ENCODE peak calls at places on chromosomes 12 and 14, in five cellular contexts. H is colonic mucosa, O is tibial nerve, M is ascending aorta, Y is A549. N is an unnamed sample.

GRCh38 chr12:110896559-110896958 is 23.8 kb downstream of the MYL2 start:
- DNase-seq in O (no peak), M (no peak), H (no peak), Y (no peak), N (no peak)

GRCh38 chr14:99677231-99677891 is 6.7 kb upstream of the CYP46A1 start:
- DNase-seq in H (no peak), O (no peak), Y (no peak), M (no peak), N (no peak)

GRCh38 chr14:53567236-53567785 is 389.3 kb downstream of the BMP4 start:
- DNase-seq in Y (no peak), M (no peak), O (no peak), H (no peak), N (no peak)

GRCh38 chr14:45610303-45610702 is 357.3 kb upstream of the MIS18BP1 start:
- DNase-seq in Y (peak; percentile 1), O (no peak), M (no peak), H (no peak), N (no peak)

GRCh38 chr12:53298154-53298553 is 1.3 kb upstream of the MYG1 start:
- DNase-seq in M (no peak), O (no peak), Y (no peak), H (no peak), N (no peak)

GRCh38 chr14:92877757-92878431 is 45.1 kb upstream of the CHGA start:
- DNase-seq in M (no peak), H (no peak), O (no peak), Y (no peak), N (no peak)

GRCh38 chr12:20798561-20798960 is 11.9 kb upstream of the SLCO1B3 start:
- DNase-seq in Y (peak; percentile 37), M (no peak), H (no peak), O (peak; percentile 27), N (no peak)

GRCh38 chr12:124423683-124424515 is 129.0 kb downstream of the RFLNA start:
- DNase-seq in H (no peak), M (no peak), O (no peak), Y (no peak), N (no peak)

GRCh38 chr12:16130359-16130758 is 147.1 kb downstream of the SLC15A5 start:
- DNase-seq in O (no peak), H (no peak), Y (no peak), M (no peak), N (no peak)

GRCh38 chr12:47870175-47870781 is 34.5 kb downstream of the VDR start:
- DNase-seq in O (peak; percentile 60), Y (peak; percentile 34), H (peak; percentile 49), M (no peak), N (peak; percentile 24)

GRCh38 chr12:51322452-51322851 is 1.5 kb downstream of the BIN2 start:
- DNase-seq in H (no peak), O (no peak), M (no peak), Y (no peak), N (no peak)
- H3K4me3 ChIP-seq in H (no peak overlapping the region), O (no peak overlapping the region), M (no peak overlapping the region), Y (no peak overlapping the region), N (peak overlapping the region; percentile 52)

DNA sequence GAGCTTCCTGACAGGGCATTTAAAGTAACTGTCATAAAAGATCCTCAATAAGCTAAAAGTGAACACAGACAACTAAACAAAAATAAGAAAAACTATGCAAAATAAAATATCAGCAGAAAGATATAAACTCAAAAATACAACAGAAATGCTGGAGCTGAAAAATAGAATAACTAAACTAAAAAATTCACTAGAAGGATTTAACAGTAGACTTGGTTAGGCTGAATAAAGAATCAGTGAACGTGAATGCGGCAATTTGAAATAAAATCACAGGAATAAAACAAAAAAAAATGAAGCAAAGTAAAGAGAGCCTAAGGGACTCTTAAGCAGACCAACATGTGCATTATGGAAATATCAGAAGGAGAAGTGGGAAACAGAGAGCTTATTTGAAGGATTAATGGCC is 74.6 kb downstream of the EGLN3 start:
- DNase-seq in O (no peak), H (no peak), Y (no peak), M (no peak), N (no peak)
- H3K4me1 ChIP-seq in O (no peaks in the 10 kb centered on the region), H (no peaks in the 10 kb centered on the region), Y (no peaks in the 10 kb centered on the region), M (no peaks in the 10 kb centered on the region), N (no peaks in the 10 kb centered on the region)

DNA sequence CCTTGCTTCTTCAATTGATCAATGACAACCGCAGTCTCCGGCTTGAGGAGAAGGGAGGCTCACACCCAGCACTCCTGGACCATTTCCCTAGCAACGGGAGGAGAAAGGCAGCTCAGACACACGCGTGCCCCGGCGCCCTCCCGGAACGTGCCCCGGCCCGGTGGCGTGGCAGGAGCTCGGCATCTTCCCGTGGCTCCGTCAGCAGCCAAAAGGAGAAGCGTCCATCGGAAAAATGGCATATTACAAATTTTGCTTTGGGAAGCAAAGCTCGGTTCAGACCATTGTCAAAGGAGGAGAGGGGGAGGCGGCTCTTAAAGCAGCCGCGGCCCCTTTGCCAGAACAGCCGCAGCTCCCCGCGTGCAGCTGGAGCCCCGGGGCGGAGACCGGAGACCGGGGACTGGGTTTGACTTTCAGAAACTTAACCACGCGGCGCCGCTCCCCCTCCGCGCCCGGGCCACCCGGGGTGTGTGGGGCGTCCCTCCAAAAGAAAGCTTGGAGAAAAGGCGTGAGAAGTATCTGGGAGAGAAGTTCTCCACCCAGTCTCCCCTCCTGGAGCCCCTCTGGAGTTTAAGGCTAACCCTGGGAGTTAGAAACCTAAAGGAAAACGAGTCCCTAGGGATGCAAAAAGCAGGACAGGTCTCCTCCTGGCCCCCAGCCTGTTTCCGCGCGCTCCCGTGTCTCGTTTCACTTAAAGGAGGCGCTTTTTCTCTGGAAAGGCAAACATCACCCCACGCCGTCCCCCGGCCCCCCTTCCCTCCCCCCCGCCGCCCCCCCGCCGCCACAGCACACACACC is 532 bp downstream of the PPFIA2 start:
- DNase-seq in O (no peak), M (no peak), H (no peak), Y (peak; percentile 5), N (no peak)
- H3K4me3 ChIP-seq in O (peak overlapping the region; percentile 57), M (peak overlapping the region; percentile 95), H (peak overlapping the region; percentile 32), Y (peak overlapping the region; percentile 48), N (peak overlapping the region; percentile 22)

DNA sequence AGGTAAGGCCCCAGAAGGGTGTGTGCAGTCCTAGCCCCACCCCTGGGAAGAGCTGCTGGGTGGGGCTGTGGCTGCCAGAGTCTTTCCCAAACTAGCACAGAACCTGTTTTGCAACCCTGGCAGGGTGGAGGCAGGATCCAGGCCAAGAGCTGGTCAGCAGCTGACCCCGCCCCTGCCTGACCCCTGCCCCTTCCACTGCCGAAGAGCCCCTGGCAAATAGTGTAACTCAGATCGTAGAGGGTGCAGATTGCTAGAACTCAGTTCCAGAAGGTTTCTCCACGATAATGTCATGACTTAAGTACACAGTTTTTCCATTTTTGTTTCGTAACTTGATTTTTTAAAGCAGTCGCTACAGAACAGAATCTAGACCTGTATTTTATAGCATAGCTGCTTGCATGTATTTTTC is 26.7 kb upstream of the PNMA1 start:
- DNase-seq in Y (peak; percentile 38), O (peak; percentile 76), H (peak; percentile 96), M (no peak), N (no peak)
- H3K4me1 ChIP-seq in Y (peaks cover 64% of the 10 kb centered on the region), O (peaks cover 79% of the 10 kb centered on the region), H (peaks cover 61% of the 10 kb centered on the region), M (peaks cover 73% of the 10 kb centered on the region), N (peaks cover 51% of the 10 kb centered on the region)

GRCh38 chr12:48890657-48891418 is 25.2 kb upstream of the RND1 start:
- DNase-seq in H (peak; percentile 77), M (peak; percentile 25), O (peak; percentile 73), Y (peak; percentile 80), N (peak; percentile 88)
- H3K4me3 ChIP-seq in H (peak overlapping the region; percentile 10), M (peak overlapping the region; percentile 60), O (peak overlapping the region; percentile 34), Y (peak overlapping the region; percentile 38), N (peak overlapping the region; percentile 2)

GRCh38 chr12:89695830-89696229 is 12.8 kb downstream of the ATP2B1 start:
- DNase-seq in O (no peak), M (no peak), Y (no peak), H (no peak), N (no peak)
- H3K4me1 ChIP-seq in O (peaks cover 30% of the 10 kb centered on the region), M (no peaks in the 10 kb centered on the region), Y (peaks cover 84% of the 10 kb centered on the region), H (no peaks in the 10 kb centered on the region), N (no peaks in the 10 kb centered on the region)

GRCh38 chr12:121128908-121129704 is 3.6 kb upstream of the P2RX7 start:
- DNase-seq in M (peak; percentile 50), O (peak; percentile 82), H (peak; percentile 75), Y (peak; percentile 55), N (peak; percentile 65)
- H3K4me3 ChIP-seq in M (peak overlapping the region; percentile 33), O (peak overlapping the region; percentile 21), H (no peak overlapping the region), Y (no peak overlapping the region), N (peak overlapping the region; percentile 14)

DNA sequence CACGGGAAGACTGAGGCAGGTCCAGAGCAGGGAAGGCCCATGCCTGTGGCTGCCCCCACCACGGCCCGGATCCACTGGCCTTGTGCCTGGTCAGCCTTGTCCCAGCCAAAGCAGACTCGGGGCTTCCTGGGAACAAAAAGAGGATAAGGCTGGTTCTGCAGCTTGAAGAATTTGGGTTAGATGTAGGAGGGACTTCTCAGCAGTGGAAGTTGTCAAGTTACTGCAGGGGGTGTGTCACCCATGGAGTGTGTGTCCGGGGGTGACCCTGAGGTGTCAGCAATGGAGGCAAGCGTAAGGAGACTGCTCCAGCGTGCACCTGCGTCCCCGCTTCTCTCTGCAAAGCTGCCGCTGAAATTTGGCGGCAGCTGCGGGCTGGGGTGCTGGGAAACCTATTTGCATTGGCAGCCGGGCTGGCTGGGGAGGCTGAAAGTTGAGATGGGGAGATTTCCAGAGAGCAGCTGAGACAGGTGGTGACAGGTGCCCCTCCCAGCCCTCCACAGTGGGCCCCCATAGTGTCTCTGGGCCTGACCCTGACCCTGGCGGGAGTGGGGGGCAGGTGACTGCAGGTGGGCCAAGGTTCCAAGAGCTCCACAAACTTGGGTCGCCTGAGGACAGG is 12.5 kb upstream of the TNFAIP2 start:
- DNase-seq in Y (no peak), O (no peak), H (no peak), M (no peak), N (no peak)
- H3K4me1 ChIP-seq in Y (peaks cover 89% of the 10 kb centered on the region), O (peaks cover 54% of the 10 kb centered on the region), H (peaks cover 9% of the 10 kb centered on the region), M (peaks cover 13% of the 10 kb centered on the region), N (peaks cover 11% of the 10 kb centered on the region)

DNA sequence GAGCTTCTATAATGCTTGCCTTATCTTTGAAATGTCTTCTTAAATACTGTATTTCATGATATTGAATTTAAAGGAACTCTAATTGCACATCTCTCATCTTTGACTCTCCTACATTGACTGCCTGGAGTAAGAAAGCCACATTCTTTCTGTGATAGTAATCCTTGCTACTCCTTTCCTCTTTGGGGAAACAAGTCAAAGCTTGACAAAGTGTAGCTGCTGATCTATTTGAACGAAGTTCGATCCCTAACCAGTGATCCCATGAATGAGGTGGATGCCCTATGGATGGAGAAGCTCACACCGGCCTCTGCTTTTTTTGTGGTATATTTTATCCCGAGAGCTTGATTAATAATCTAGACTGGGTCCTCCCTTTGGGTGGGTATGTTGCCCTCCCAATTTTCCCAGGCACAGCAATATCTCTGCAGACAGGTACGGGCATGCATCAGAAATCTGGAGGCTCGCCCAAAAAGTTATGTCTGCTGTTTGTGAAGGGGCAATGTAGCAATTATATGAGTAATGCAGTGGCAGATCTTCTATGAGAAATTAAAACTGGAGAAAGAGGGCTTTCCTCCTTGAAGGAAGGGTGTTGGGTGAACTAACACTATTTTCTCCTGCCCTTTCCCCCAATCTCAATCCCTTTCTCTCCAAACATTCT is 163.0 kb upstream of the FRMD6 start:
- DNase-seq in O (no peak), H (no peak), M (no peak), Y (no peak), N (no peak)
- H3K4me3 ChIP-seq in O (no peak overlapping the region), H (no peak overlapping the region), M (no peak overlapping the region), Y (no peak overlapping the region), N (no peak overlapping the region)

GRCh38 chr12:58419905-58420304 is 478.5 kb downstream of the ATP23 start:
- DNase-seq in Y (no peak), M (no peak), O (no peak), H (no peak), N (no peak)

GRCh38 chr12:58421990-58422389 is 480.6 kb downstream of the ATP23 start:
- DNase-seq in M (no peak), H (no peak), Y (no peak), O (no peak), N (no peak)

GRCh38 chr12:58416211-58416610 is 474.8 kb downstream of the ATP23 start:
- DNase-seq in Y (peak; percentile 57), H (no peak), O (no peak), M (no peak), N (no peak)

GRCh38 chr12:58420496-58420895 is 479.1 kb downstream of the ATP23 start:
- DNase-seq in H (no peak), O (no peak), Y (no peak), M (no peak), N (no peak)

GRCh38 chr12:58419182-58419760 is 477.9 kb downstream of the ATP23 start:
- DNase-seq in Y (no peak), H (no peak), M (no peak), O (no peak), N (no peak)
- H3K4me1 ChIP-seq in Y (peaks cover 39% of the 10 kb centered on the region), H (no peaks in the 10 kb centered on the region), M (peaks cover 4% of the 10 kb centered on the region), O (peaks cover 53% of the 10 kb centered on the region), N (no peaks in the 10 kb centered on the region)

N was measured in Peyer's patch.